ENCODE peak calls at places on chromosomes 16 and 17, in nine cellular contexts. One of them, this sample, is unnamed.

GRCh38 chr16:47110939-47111338 is 32.8 kb downstream of the NETO2 start:
- DNase-seq in heart right ventricle: no peak
- DNase-seq in heart left ventricle: no peak
- DNase-seq in choroid plexus epithelial cell: no peak
- DNase-seq in WERI-Rb-1: no peak
- DNase-seq in progenitor cell of endocrine pancreas: no peak
- DNase-seq in glutamatergic neuron: no peak
- DNase-seq in cardiac muscle cell: no peak
- DNase-seq in tibial artery: no peak
- DNase-seq in this sample: no peak

GRCh38 chr17:30380106-30380420 is 1.3 kb downstream of the CPD start:
- DNase-seq in heart right ventricle: no peak
- DNase-seq in heart left ventricle: no peak
- DNase-seq in choroid plexus epithelial cell: peak
- DNase-seq in WERI-Rb-1: no peak
- DNase-seq in progenitor cell of endocrine pancreas: no peak
- DNase-seq in glutamatergic neuron: no peak
- DNase-seq in cardiac muscle cell: no peak
- DNase-seq in tibial artery: no peak
- DNase-seq in this sample: no peak

GRCh38 chr16:14455577-14455976 is 174.5 kb downstream of the PARN start:
- DNase-seq in heart right ventricle: no peak
- DNase-seq in heart left ventricle: no peak
- DNase-seq in choroid plexus epithelial cell: peak
- DNase-seq in WERI-Rb-1: no peak
- DNase-seq in progenitor cell of endocrine pancreas: no peak
- DNase-seq in glutamatergic neuron: no peak
- DNase-seq in cardiac muscle cell: peak
- DNase-seq in tibial artery: no peak
- DNase-seq in this sample: no peak

GRCh38 chr17:142102-142661 is 4.8 kb downstream of the SCGB1C2 start:
- DNase-seq in heart right ventricle: no peak
- DNase-seq in heart left ventricle: peak
- DNase-seq in choroid plexus epithelial cell: peak
- DNase-seq in WERI-Rb-1: peak
- DNase-seq in progenitor cell of endocrine pancreas: peak
- DNase-seq in glutamatergic neuron: peak
- DNase-seq in cardiac muscle cell: no peak
- DNase-seq in tibial artery: peak
- DNase-seq in this sample: peak

GRCh38 chr16:75580-76501 is 2.2 kb upstream of the MPG start:
- DNase-seq in heart right ventricle: peak
- DNase-seq in heart left ventricle: peak
- DNase-seq in choroid plexus epithelial cell: peak
- DNase-seq in WERI-Rb-1: peak
- DNase-seq in progenitor cell of endocrine pancreas: no peak
- DNase-seq in glutamatergic neuron: no peak
- DNase-seq in cardiac muscle cell: no peak
- DNase-seq in tibial artery: peak
- DNase-seq in this sample: no peak

GRCh38 chr17:78411241-78411855 is 32.9 kb downstream of the PGS1 start:
- DNase-seq in heart right ventricle: no peak
- DNase-seq in heart left ventricle: peak
- DNase-seq in choroid plexus epithelial cell: no peak
- DNase-seq in WERI-Rb-1: no peak
- DNase-seq in progenitor cell of endocrine pancreas: no peak
- DNase-seq in glutamatergic neuron: no peak
- DNase-seq in cardiac muscle cell: peak
- DNase-seq in tibial artery: no peak
- DNase-seq in this sample: no peak

GRCh38 chr17:70084476-70084875 is 9.5 kb downstream of the KCNJ16 start:
- DNase-seq in heart right ventricle: no peak
- DNase-seq in heart left ventricle: no peak
- DNase-seq in choroid plexus epithelial cell: peak
- DNase-seq in WERI-Rb-1: no peak
- DNase-seq in progenitor cell of endocrine pancreas: no peak
- DNase-seq in glutamatergic neuron: no peak
- DNase-seq in cardiac muscle cell: peak
- DNase-seq in tibial artery: no peak
- DNase-seq in this sample: no peak

GRCh38 chr16:88976359-88977027 is 514 bp downstream of the CBFA2T3 start:
- DNase-seq in heart right ventricle: no peak
- DNase-seq in heart left ventricle: no peak
- DNase-seq in choroid plexus epithelial cell: no peak
- DNase-seq in WERI-Rb-1: no peak
- DNase-seq in progenitor cell of endocrine pancreas: no peak
- DNase-seq in glutamatergic neuron: no peak
- DNase-seq in cardiac muscle cell: no peak
- DNase-seq in tibial artery: no peak
- DNase-seq in this sample: no peak

GRCh38 chr16:10206865-10207264 is 24.6 kb upstream of the GRIN2A start:
- DNase-seq in heart right ventricle: no peak
- DNase-seq in heart left ventricle: no peak
- DNase-seq in choroid plexus epithelial cell: no peak
- DNase-seq in WERI-Rb-1: no peak
- DNase-seq in progenitor cell of endocrine pancreas: no peak
- DNase-seq in glutamatergic neuron: no peak
- DNase-seq in cardiac muscle cell: no peak
- DNase-seq in tibial artery: no peak
- DNase-seq in this sample: no peak

GRCh38 chr16:10206215-10206614 is 24.0 kb upstream of the GRIN2A start:
- DNase-seq in heart right ventricle: no peak
- DNase-seq in heart left ventricle: no peak
- DNase-seq in choroid plexus epithelial cell: no peak
- DNase-seq in WERI-Rb-1: no peak
- DNase-seq in progenitor cell of endocrine pancreas: no peak
- DNase-seq in glutamatergic neuron: no peak
- DNase-seq in cardiac muscle cell: no peak
- DNase-seq in tibial artery: no peak
- DNase-seq in this sample: no peak

GRCh38 chr16:10200823-10201571 is 18.8 kb upstream of the GRIN2A start:
- DNase-seq in heart right ventricle: no peak
- DNase-seq in heart left ventricle: no peak
- DNase-seq in choroid plexus epithelial cell: no peak
- DNase-seq in WERI-Rb-1: no peak
- DNase-seq in progenitor cell of endocrine pancreas: no peak
- DNase-seq in glutamatergic neuron: no peak
- DNase-seq in cardiac muscle cell: no peak
- DNase-seq in tibial artery: no peak
- DNase-seq in this sample: no peak

GRCh38 chr16:10205688-10206087 is 23.5 kb upstream of the GRIN2A start:
- DNase-seq in heart right ventricle: no peak
- DNase-seq in heart left ventricle: no peak
- DNase-seq in choroid plexus epithelial cell: no peak
- DNase-seq in WERI-Rb-1: no peak
- DNase-seq in progenitor cell of endocrine pancreas: no peak
- DNase-seq in glutamatergic neuron: no peak
- DNase-seq in cardiac muscle cell: no peak
- DNase-seq in tibial artery: no peak
- DNase-seq in this sample: no peak

GRCh38 chr16:10202650-10203049 is 20.4 kb upstream of the GRIN2A start:
- DNase-seq in heart right ventricle: no peak
- DNase-seq in heart left ventricle: no peak
- DNase-seq in choroid plexus epithelial cell: no peak
- DNase-seq in WERI-Rb-1: peak
- DNase-seq in progenitor cell of endocrine pancreas: no peak
- DNase-seq in glutamatergic neuron: no peak
- DNase-seq in cardiac muscle cell: no peak
- DNase-seq in tibial artery: no peak
- DNase-seq in this sample: no peak
- TF ChIP-seq CTCF in heart right ventricle: no peak
- TF ChIP-seq CTCF in heart left ventricle: no peak
- TF ChIP-seq CTCF in choroid plexus epithelial cell: no peak
- TF ChIP-seq CTCF in WERI-Rb-1: peak
- TF ChIP-seq CTCF in progenitor cell of endocrine pancreas: peak
- TF ChIP-seq CTCF in glutamatergic neuron: no peak
- TF ChIP-seq CTCF in cardiac muscle cell: no peak
- TF ChIP-seq CTCF in tibial artery: no peak
- TF ChIP-seq CTCF in this sample: peak

GRCh38 chr17:27569257-27569722 is 61.7 kb upstream of the LGALS9 start:
- DNase-seq in heart right ventricle: no peak
- DNase-seq in heart left ventricle: no peak
- DNase-seq in choroid plexus epithelial cell: no peak
- DNase-seq in WERI-Rb-1: peak
- DNase-seq in progenitor cell of endocrine pancreas: no peak
- DNase-seq in glutamatergic neuron: peak
- DNase-seq in cardiac muscle cell: peak
- DNase-seq in tibial artery: no peak
- DNase-seq in this sample: no peak
- TF ChIP-seq CTCF in heart right ventricle: peak
- TF ChIP-seq CTCF in heart left ventricle: peak
- TF ChIP-seq CTCF in choroid plexus epithelial cell: peak
- TF ChIP-seq CTCF in WERI-Rb-1: peak
- TF ChIP-seq CTCF in progenitor cell of endocrine pancreas: peak
- TF ChIP-seq CTCF in glutamatergic neuron: peak
- TF ChIP-seq CTCF in cardiac muscle cell: peak
- TF ChIP-seq CTCF in tibial artery: peak
- TF ChIP-seq CTCF in this sample: peak

GRCh38 chr16:2969545-2970521 is 685 bp downstream of the PAQR4 start:
- DNase-seq in heart right ventricle: peak
- DNase-seq in heart left ventricle: peak
- DNase-seq in choroid plexus epithelial cell: peak
- DNase-seq in WERI-Rb-1: peak
- DNase-seq in progenitor cell of endocrine pancreas: peak
- DNase-seq in glutamatergic neuron: peak
- DNase-seq in cardiac muscle cell: peak
- DNase-seq in tibial artery: no peak
- DNase-seq in this sample: peak

GRCh38 chr16:2967721-2968161 is 1.4 kb upstream of the PAQR4 start:
- DNase-seq in heart right ventricle: no peak
- DNase-seq in heart left ventricle: no peak
- DNase-seq in choroid plexus epithelial cell: no peak
- DNase-seq in WERI-Rb-1: peak
- DNase-seq in progenitor cell of endocrine pancreas: no peak
- DNase-seq in glutamatergic neuron: peak
- DNase-seq in cardiac muscle cell: no peak
- DNase-seq in tibial artery: no peak
- DNase-seq in this sample: no peak

GRCh38 chr16:2968368-2968737 is 795 bp upstream of the PAQR4 start:
- DNase-seq in heart right ventricle: no peak
- DNase-seq in heart left ventricle: no peak
- DNase-seq in choroid plexus epithelial cell: no peak
- DNase-seq in WERI-Rb-1: peak
- DNase-seq in progenitor cell of endocrine pancreas: no peak
- DNase-seq in glutamatergic neuron: peak
- DNase-seq in cardiac muscle cell: no peak
- DNase-seq in tibial artery: no peak
- DNase-seq in this sample: no peak

GRCh38 chr16:2970563-2970962 is 1.4 kb downstream of the PAQR4 start:
- DNase-seq in heart right ventricle: no peak
- DNase-seq in heart left ventricle: no peak
- DNase-seq in choroid plexus epithelial cell: no peak
- DNase-seq in WERI-Rb-1: no peak
- DNase-seq in progenitor cell of endocrine pancreas: no peak
- DNase-seq in glutamatergic neuron: no peak
- DNase-seq in cardiac muscle cell: no peak
- DNase-seq in tibial artery: no peak
- DNase-seq in this sample: no peak

DNA sequence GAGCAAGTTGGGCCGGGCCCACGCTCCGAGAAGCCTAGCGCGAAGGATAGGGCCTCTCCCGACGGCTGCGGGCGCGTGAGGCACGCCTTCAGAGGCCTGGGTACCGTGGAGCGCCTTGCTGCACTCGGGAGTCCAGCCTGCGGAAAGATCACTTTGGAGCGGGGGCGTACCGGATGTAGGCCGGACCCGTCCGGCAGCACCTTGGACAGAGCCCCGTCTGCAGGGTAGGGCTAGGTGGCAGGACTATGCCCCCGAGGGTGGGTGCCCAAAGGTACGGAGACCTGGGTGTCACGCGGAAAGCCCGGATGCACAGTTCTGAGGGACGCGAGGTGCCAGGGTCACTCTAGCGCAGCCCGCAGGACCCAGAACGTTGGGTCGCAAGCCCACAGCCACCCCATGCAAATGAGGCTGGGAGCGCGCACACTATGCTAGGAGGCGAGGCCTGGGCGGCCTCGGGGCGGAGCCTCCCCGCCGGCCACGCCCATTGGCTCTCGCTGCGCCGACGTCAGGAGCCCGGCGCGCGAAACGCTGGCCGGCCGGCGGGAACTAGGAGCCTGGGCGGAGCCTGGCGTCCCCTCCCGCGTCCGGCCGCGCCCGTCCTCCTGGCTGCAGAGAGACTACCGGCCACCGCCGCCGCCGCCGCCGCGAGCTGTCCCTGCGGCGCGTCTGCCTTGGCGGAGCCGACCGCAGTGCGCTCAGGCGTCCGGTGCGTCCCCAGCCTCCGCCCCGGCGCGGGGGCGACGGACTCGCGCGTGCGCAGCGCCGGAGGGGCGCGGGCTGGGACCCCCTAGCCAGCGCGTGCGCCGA is at the start of gene PAQR4:
- DNase-seq in heart right ventricle: peak
- DNase-seq in heart left ventricle: peak
- DNase-seq in choroid plexus epithelial cell: peak
- DNase-seq in WERI-Rb-1: peak
- DNase-seq in progenitor cell of endocrine pancreas: peak
- DNase-seq in glutamatergic neuron: peak
- DNase-seq in cardiac muscle cell: peak
- DNase-seq in tibial artery: peak
- DNase-seq in this sample: peak
- TF ChIP-seq CTCF in heart right ventricle: no peak
- TF ChIP-seq CTCF in heart left ventricle: no peak
- TF ChIP-seq CTCF in choroid plexus epithelial cell: no peak
- TF ChIP-seq CTCF in WERI-Rb-1: no peak
- TF ChIP-seq CTCF in progenitor cell of endocrine pancreas: no peak
- TF ChIP-seq CTCF in glutamatergic neuron: no peak
- TF ChIP-seq CTCF in cardiac muscle cell: no peak
- TF ChIP-seq CTCF in tibial artery: no peak
- TF ChIP-seq CTCF in this sample: no peak

GRCh38 chr17:82358467-82359350 is at the start of gene TEX19:
- DNase-seq in heart right ventricle: no peak
- DNase-seq in heart left ventricle: no peak
- DNase-seq in choroid plexus epithelial cell: no peak
- DNase-seq in WERI-Rb-1: peak
- DNase-seq in progenitor cell of endocrine pancreas: no peak
- DNase-seq in glutamatergic neuron: no peak
- DNase-seq in cardiac muscle cell: no peak
- DNase-seq in tibial artery: no peak
- DNase-seq in this sample: no peak

GRCh38 chr17:82356028-82356427 is 3.0 kb upstream of the TEX19 start:
- DNase-seq in heart right ventricle: no peak
- DNase-seq in heart left ventricle: no peak
- DNase-seq in choroid plexus epithelial cell: peak
- DNase-seq in WERI-Rb-1: no peak
- DNase-seq in progenitor cell of endocrine pancreas: no peak
- DNase-seq in glutamatergic neuron: no peak
- DNase-seq in cardiac muscle cell: no peak
- DNase-seq in tibial artery: no peak
- DNase-seq in this sample: no peak

GRCh38 chr17:82357394-82357793 is 1.7 kb upstream of the TEX19 start:
- DNase-seq in heart right ventricle: no peak
- DNase-seq in heart left ventricle: no peak
- DNase-seq in choroid plexus epithelial cell: no peak
- DNase-seq in WERI-Rb-1: no peak
- DNase-seq in progenitor cell of endocrine pancreas: no peak
- DNase-seq in glutamatergic neuron: no peak
- DNase-seq in cardiac muscle cell: no peak
- DNase-seq in tibial artery: no peak
- DNase-seq in this sample: no peak

GRCh38 chr17:82354804-82355308 is 4.2 kb upstream of the TEX19 start:
- DNase-seq in heart right ventricle: no peak
- DNase-seq in heart left ventricle: no peak
- DNase-seq in choroid plexus epithelial cell: no peak
- DNase-seq in WERI-Rb-1: no peak
- DNase-seq in progenitor cell of endocrine pancreas: no peak
- DNase-seq in glutamatergic neuron: no peak
- DNase-seq in cardiac muscle cell: no peak
- DNase-seq in tibial artery: no peak
- DNase-seq in this sample: no peak

DNA sequence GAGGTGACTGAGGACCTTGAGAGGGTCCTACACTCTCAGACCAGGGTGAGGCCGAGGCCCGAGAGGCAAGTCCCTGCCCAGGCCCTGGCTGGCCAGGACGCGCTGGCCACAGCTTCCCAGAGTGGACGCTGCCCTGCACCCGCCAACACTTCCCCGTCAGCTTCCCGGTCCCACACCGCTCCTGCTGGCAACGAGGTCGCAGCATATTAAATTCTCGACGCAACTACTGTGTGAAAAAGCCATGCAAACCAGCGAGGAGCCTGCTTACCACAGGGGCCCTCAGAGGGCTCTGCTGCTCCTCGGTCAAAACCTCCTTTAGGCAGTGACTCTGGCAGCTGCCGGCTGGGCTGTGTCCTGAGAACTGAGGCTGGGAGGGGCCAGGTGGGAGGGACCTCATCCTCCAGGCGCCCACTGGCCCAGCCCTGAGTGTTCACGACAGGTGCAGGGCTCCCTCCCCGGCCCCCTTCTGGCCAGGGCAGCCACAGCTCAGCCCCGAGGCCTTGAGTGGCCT is 2.1 kb upstream of the TEX19 start:
- DNase-seq in heart right ventricle: no peak
- DNase-seq in heart left ventricle: no peak
- DNase-seq in choroid plexus epithelial cell: no peak
- DNase-seq in WERI-Rb-1: peak
- DNase-seq in progenitor cell of endocrine pancreas: no peak
- DNase-seq in glutamatergic neuron: no peak
- DNase-seq in cardiac muscle cell: peak
- DNase-seq in tibial artery: no peak
- DNase-seq in this sample: no peak
- TF ChIP-seq CTCF in heart right ventricle: no peak
- TF ChIP-seq CTCF in heart left ventricle: no peak
- TF ChIP-seq CTCF in choroid plexus epithelial cell: no peak
- TF ChIP-seq CTCF in WERI-Rb-1: peak
- TF ChIP-seq CTCF in progenitor cell of endocrine pancreas: no peak
- TF ChIP-seq CTCF in glutamatergic neuron: no peak
- TF ChIP-seq CTCF in cardiac muscle cell: no peak
- TF ChIP-seq CTCF in tibial artery: no peak
- TF ChIP-seq CTCF in this sample: no peak

This sample was measured in CD14-positive monocyte.